ENCODE peak calls at places on chromosome 10, in four cellular contexts. N, C, R and H are unnamed samples.

GRCh38 chr10:36366843-36367242 is 724.7 kb upstream of the FZD8 start:
- DNase-seq in N (no peak), C (no peak), R (no peak), H (no peak)

GRCh38 chr10:116255931-116256748 is 16.9 kb downstream of the GFRA1 start:
- DNase-seq in N (no peak), C (no peak), R (no peak), H (no peak)

GRCh38 chr10:119872610-119872859 is at the start of gene MCMBP:
- DNase-seq in N (no peak), C (no peak), R (no peak), H (no peak)

GRCh38 chr10:133127291-133128125 is 32.5 kb upstream of the KNDC1 start:
- DNase-seq in N (no peak), C (no peak), R (no peak), H (no peak)

GRCh38 chr10:34918060-34918840 is 103.2 kb upstream of the PARD3 start:
- DNase-seq in N (no peak), C (no peak), R (no peak), H (no peak)

GRCh38 chr10:80493482-80494021 is 39.4 kb downstream of the TSPAN14 start:
- DNase-seq in N (no peak), C (peak), R (no peak), H (peak)

GRCh38 chr10:78856421-78856820 is 212.3 kb upstream of the ZMIZ1 start:
- DNase-seq in N (no peak), C (no peak), R (no peak), H (peak)

GRCh38 chr10:23314835-23315239 is 29.8 kb downstream of the C10orf67 start:
- DNase-seq in N (peak), C (peak), R (no peak), H (peak)

GRCh38 chr10:7304110-7304509 is 106.7 kb downstream of the SFMBT2 start:
- DNase-seq in N (no peak), C (no peak), R (no peak), H (no peak)

GRCh38 chr10:37975407-37975991 is 948 bp downstream of the ZNF25 start:
- DNase-seq in N (peak), C (peak), R (no peak), H (peak)

GRCh38 chr10:72274213-72274729 is 547 bp downstream of the DDIT4 start:
- DNase-seq in N (no peak), C (no peak), R (no peak), H (no peak)

GRCh38 chr10:79191951-79192676 is 123.3 kb downstream of the ZMIZ1 start:
- DNase-seq in N (peak), C (no peak), R (no peak), H (peak)

GRCh38 chr10:48519731-48520506 is 85.0 kb downstream of the ARHGAP22 start:
- DNase-seq in N (no peak), C (no peak), R (no peak), H (no peak)